ENCODE peak calls at places on chromosomes 5 and 9, in six cellular contexts. One of them, this sample, is unnamed. For H3K4me1, the result is how much of the 10 kb centered on the place peaks cover.

GRCh38 chr9:116959775-116960174 is 272.7 kb downstream of the TRIM32 start:
- DNase-seq in CD8-positive, alpha-beta T cell: no peak
- DNase-seq in A549: no peak
- DNase-seq in H9: peak
- DNase-seq in mucosa of descending colon: no peak
- DNase-seq in endodermal cell: no peak
- DNase-seq in this sample: no peak

GRCh38 chr5:52134013-52134650 is 653.6 kb upstream of the ITGA1 start:
- DNase-seq in CD8-positive, alpha-beta T cell: no peak
- DNase-seq in mucosa of descending colon: no peak
- DNase-seq in H9: no peak
- DNase-seq in A549: no peak
- DNase-seq in endodermal cell: no peak
- DNase-seq in this sample: no peak

GRCh38 chr5:88724201-88724600 is 158.8 kb downstream of the MEF2C start:
- DNase-seq in CD8-positive, alpha-beta T cell: no peak
- DNase-seq in mucosa of descending colon: no peak
- DNase-seq in A549: no peak
- DNase-seq in endodermal cell: no peak
- DNase-seq in H9: no peak
- DNase-seq in this sample: no peak

GRCh38 chr5:60810438-60811085 is 33.5 kb downstream of the ELOVL7 start:
- DNase-seq in endodermal cell: no peak
- DNase-seq in A549: peak
- DNase-seq in mucosa of descending colon: no peak
- DNase-seq in H9: no peak
- DNase-seq in CD8-positive, alpha-beta T cell: no peak
- DNase-seq in this sample: no peak

GRCh38 chr5:173884402-173885053 is 3.6 kb upstream of the CPEB4 start:
- DNase-seq in A549: no peak
- DNase-seq in endodermal cell: no peak
- DNase-seq in CD8-positive, alpha-beta T cell: peak
- DNase-seq in mucosa of descending colon: peak
- DNase-seq in H9: no peak
- DNase-seq in this sample: no peak

GRCh38 chr5:133757396-133757795 is 145.1 kb upstream of the FSTL4 start:
- DNase-seq in A549: no peak
- DNase-seq in CD8-positive, alpha-beta T cell: no peak
- DNase-seq in endodermal cell: no peak
- DNase-seq in H9: no peak
- DNase-seq in mucosa of descending colon: no peak
- DNase-seq in this sample: no peak

GRCh38 chr5:51389582-51390463 is 6.6 kb downstream of the ISL1 start:
- DNase-seq in mucosa of descending colon: no peak
- DNase-seq in CD8-positive, alpha-beta T cell: no peak
- DNase-seq in A549: no peak
- DNase-seq in H9: peak
- DNase-seq in endodermal cell: peak
- DNase-seq in this sample: no peak

GRCh38 chr9:29730096-29730621 is 2156.9 kb upstream of the C9orf72 start:
- DNase-seq in endodermal cell: peak
- DNase-seq in A549: no peak
- DNase-seq in mucosa of descending colon: no peak
- DNase-seq in H9: no peak
- DNase-seq in CD8-positive, alpha-beta T cell: no peak
- DNase-seq in this sample: no peak

GRCh38 chr5:52915176-52915875 is 73.8 kb upstream of the ITGA2 start:
- DNase-seq in A549: peak
- DNase-seq in mucosa of descending colon: peak
- DNase-seq in CD8-positive, alpha-beta T cell: peak
- DNase-seq in endodermal cell: peak
- DNase-seq in H9: peak
- DNase-seq in this sample: no peak

GRCh38 chr9:96395964-96396363 is 12.5 kb upstream of the SLC35D2 start:
- DNase-seq in A549: no peak
- DNase-seq in H9: no peak
- DNase-seq in mucosa of descending colon: no peak
- DNase-seq in endodermal cell: no peak
- DNase-seq in CD8-positive, alpha-beta T cell: no peak
- DNase-seq in this sample: no peak

GRCh38 chr5:127899214-127899610 is 184.4 kb upstream of the SLC12A2 start:
- DNase-seq in A549: no peak
- DNase-seq in CD8-positive, alpha-beta T cell: no peak
- DNase-seq in endodermal cell: no peak
- DNase-seq in H9: no peak
- DNase-seq in mucosa of descending colon: peak
- DNase-seq in this sample: no peak

GRCh38 chr9:30972654-30973053 is 1411.8 kb upstream of the ACO1 start:
- DNase-seq in mucosa of descending colon: no peak
- DNase-seq in endodermal cell: no peak
- DNase-seq in A549: no peak
- DNase-seq in CD8-positive, alpha-beta T cell: no peak
- DNase-seq in H9: no peak
- DNase-seq in this sample: no peak

GRCh38 chr5:41510176-41510831 is at the start of gene PLCXD3:
- DNase-seq in endodermal cell: peak
- DNase-seq in CD8-positive, alpha-beta T cell: no peak
- DNase-seq in A549: peak
- DNase-seq in mucosa of descending colon: peak
- DNase-seq in H9: peak
- DNase-seq in this sample: peak

GRCh38 chr9:111118256-111118950 is 80.1 kb upstream of the LPAR1 start:
- DNase-seq in H9: no peak
- DNase-seq in CD8-positive, alpha-beta T cell: no peak
- DNase-seq in endodermal cell: no peak
- DNase-seq in A549: no peak
- DNase-seq in mucosa of descending colon: no peak
- DNase-seq in this sample: no peak

GRCh38 chr9:92850898-92851297 is 26.9 kb downstream of the ZNF484 start:
- DNase-seq in H9: no peak
- DNase-seq in mucosa of descending colon: no peak
- DNase-seq in endodermal cell: no peak
- DNase-seq in CD8-positive, alpha-beta T cell: no peak
- DNase-seq in A549: no peak
- DNase-seq in this sample: no peak

GRCh38 chr9:115615821-115616665 is 498.1 kb upstream of the TNC start:
- DNase-seq in endodermal cell: no peak
- DNase-seq in H9: no peak
- DNase-seq in CD8-positive, alpha-beta T cell: no peak
- DNase-seq in A549: peak
- DNase-seq in mucosa of descending colon: no peak
- DNase-seq in this sample: no peak

GRCh38 chr5:38463634-38464521 is 92.6 kb downstream of the LIFR start:
- DNase-seq in mucosa of descending colon: no peak
- DNase-seq in CD8-positive, alpha-beta T cell: no peak
- DNase-seq in A549: peak
- DNase-seq in endodermal cell: no peak
- DNase-seq in H9: no peak
- DNase-seq in this sample: peak

GRCh38 chr5:181566-181965 is 9.7 kb upstream of the LRRC14B start:
- DNase-seq in endodermal cell: no peak
- DNase-seq in mucosa of descending colon: no peak
- DNase-seq in A549: no peak
- DNase-seq in CD8-positive, alpha-beta T cell: no peak
- DNase-seq in H9: no peak
- DNase-seq in this sample: no peak

GRCh38 chr5:93226202-93226735 is 354.8 kb downstream of the NR2F1-AS1 start:
- DNase-seq in H9: no peak
- DNase-seq in CD8-positive, alpha-beta T cell: no peak
- DNase-seq in endodermal cell: no peak
- DNase-seq in mucosa of descending colon: no peak
- DNase-seq in A549: no peak
- DNase-seq in this sample: no peak

GRCh38 chr9:130535818-130536521 is 43.4 kb upstream of the FUBP3 start:
- DNase-seq in H9: no peak
- DNase-seq in A549: no peak
- DNase-seq in CD8-positive, alpha-beta T cell: no peak
- DNase-seq in mucosa of descending colon: no peak
- DNase-seq in endodermal cell: peak
- DNase-seq in this sample: no peak

GRCh38 chr9:7879551-7880245 is 80.1 kb upstream of the DMAC1 start:
- DNase-seq in H9: peak
- DNase-seq in A549: no peak
- DNase-seq in endodermal cell: peak
- DNase-seq in mucosa of descending colon: no peak
- DNase-seq in CD8-positive, alpha-beta T cell: peak
- DNase-seq in this sample: no peak

GRCh38 chr5:42583322-42583721 is 160.1 kb downstream of the GHR start:
- DNase-seq in A549: peak
- DNase-seq in mucosa of descending colon: peak
- DNase-seq in H9: peak
- DNase-seq in CD8-positive, alpha-beta T cell: peak
- DNase-seq in endodermal cell: peak
- DNase-seq in this sample: no peak

GRCh38 chr5:155998258-155998657 is 328.7 kb upstream of the SGCD start:
- DNase-seq in H9: no peak
- DNase-seq in endodermal cell: no peak
- DNase-seq in mucosa of descending colon: no peak
- DNase-seq in CD8-positive, alpha-beta T cell: no peak
- DNase-seq in A549: no peak
- DNase-seq in this sample: no peak

GRCh38 chr5:86074297-86074696 is 543.4 kb upstream of the COX7C start:
- DNase-seq in CD8-positive, alpha-beta T cell: no peak
- DNase-seq in endodermal cell: no peak
- DNase-seq in mucosa of descending colon: no peak
- DNase-seq in H9: no peak
- DNase-seq in A549: no peak
- DNase-seq in this sample: no peak
- H3K4me1 ChIP-seq in CD8-positive, alpha-beta T cell: under half
- H3K4me1 ChIP-seq in endodermal cell: under half
- H3K4me1 ChIP-seq in mucosa of descending colon: under half
- H3K4me1 ChIP-seq in H9: under half
- H3K4me1 ChIP-seq in A549: under half
- H3K4me1 ChIP-seq in this sample: under half

DNA sequence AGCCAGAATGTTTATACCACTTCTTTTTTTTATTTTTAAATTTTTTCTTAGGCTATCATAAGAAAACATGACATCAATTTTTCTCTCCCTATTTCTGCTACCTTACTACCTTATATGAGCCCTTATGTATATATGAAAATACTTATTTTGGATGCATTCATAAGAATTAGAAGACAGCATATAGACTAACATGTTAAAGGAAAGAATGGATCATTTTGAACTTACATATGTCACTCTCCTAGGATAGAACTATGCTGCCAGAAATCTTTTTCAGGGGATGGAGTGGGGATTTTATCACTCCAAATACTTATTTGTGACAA is 51.8 kb downstream of the SNX24 start:
- DNase-seq in mucosa of descending colon: no peak
- DNase-seq in endodermal cell: no peak
- DNase-seq in A549: no peak
- DNase-seq in CD8-positive, alpha-beta T cell: no peak
- DNase-seq in H9: no peak
- DNase-seq in this sample: no peak
- TF ChIP-seq CTCF in mucosa of descending colon: no peak
- TF ChIP-seq CTCF in endodermal cell: peak
- TF ChIP-seq CTCF in A549: no peak
- TF ChIP-seq CTCF in CD8-positive, alpha-beta T cell: no peak
- TF ChIP-seq CTCF in H9: no peak
- TF ChIP-seq CTCF in this sample: no peak

DNA sequence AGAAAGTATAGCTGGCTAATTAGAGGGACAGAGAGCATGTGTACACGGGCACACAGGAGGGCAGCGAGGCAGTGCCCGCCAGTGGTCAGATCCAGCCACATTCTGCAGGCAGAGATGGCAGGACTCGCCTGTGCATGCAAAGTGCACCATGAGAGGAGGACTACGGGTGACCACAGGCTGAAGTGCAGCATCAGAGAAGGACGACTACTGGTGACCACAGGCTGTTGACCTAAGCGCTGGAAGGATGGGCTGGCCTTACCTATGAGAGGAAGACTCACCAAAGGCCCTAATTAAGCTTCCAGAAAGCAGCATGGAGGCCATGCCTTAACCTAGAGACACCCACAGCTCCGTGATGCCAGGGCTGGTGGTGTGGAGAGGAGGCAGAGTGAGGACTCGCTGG is 54.2 kb upstream of the SLC25A51 start:
- DNase-seq in CD8-positive, alpha-beta T cell: no peak
- DNase-seq in endodermal cell: no peak
- DNase-seq in H9: no peak
- DNase-seq in mucosa of descending colon: no peak
- DNase-seq in A549: no peak
- DNase-seq in this sample: no peak
- H3K4me1 ChIP-seq in CD8-positive, alpha-beta T cell: under half
- H3K4me1 ChIP-seq in endodermal cell: under half
- H3K4me1 ChIP-seq in H9: under half
- H3K4me1 ChIP-seq in mucosa of descending colon: under half
- H3K4me1 ChIP-seq in A549: under half
- H3K4me1 ChIP-seq in this sample: under half

DNA sequence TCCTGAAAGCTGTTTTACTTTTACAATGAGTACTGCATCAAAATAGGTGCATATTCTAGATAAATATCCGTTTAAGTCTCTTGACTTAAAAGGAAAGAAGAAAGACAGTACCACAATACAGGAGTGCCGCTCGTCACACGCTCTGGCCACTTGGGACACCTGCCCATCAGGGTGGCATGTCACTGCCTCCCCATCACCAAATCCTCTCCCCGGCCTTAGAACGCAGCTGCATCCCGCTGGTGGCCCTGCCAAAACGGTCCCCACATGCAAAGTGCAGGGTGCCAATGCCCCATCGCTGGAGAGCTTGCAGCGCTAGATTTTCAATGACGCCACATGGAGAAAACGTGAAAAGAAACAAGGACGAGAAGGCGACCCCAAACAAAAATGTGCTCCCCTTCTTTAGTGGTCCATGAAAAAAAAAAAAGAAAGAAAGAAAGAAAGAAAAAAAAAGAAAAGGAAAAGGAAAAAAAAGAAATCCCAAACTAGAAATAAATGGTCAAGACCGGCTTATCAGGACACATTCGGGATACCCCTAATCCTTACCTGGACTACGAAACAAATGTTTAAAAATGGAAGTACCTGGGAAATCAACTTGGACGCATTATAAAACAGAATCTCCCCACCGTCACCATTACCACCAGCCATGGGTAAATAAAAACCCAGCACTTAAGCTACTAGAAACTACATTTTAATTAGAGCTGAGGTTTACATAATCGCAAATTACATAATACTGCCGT is 1.1 kb downstream of the ANKH start:
- DNase-seq in A549: no peak
- DNase-seq in CD8-positive, alpha-beta T cell: peak
- DNase-seq in H9: no peak
- DNase-seq in mucosa of descending colon: peak
- DNase-seq in endodermal cell: no peak
- DNase-seq in this sample: peak
- TF ChIP-seq CTCF in A549: no peak
- TF ChIP-seq CTCF in CD8-positive, alpha-beta T cell: no peak
- TF ChIP-seq CTCF in H9: no peak
- TF ChIP-seq CTCF in mucosa of descending colon: no peak
- TF ChIP-seq CTCF in endodermal cell: no peak
- TF ChIP-seq CTCF in this sample: no peak